ENCODE peak calls at places on chromosomes 12 and 14, in four cellular contexts. H is glomerular endothelial cell, O is left colon, R is AML-193. P is an unnamed sample.

GRCh38 chr12:75888398-75888797 is 143.2 kb downstream of the PHLDA1 start:
- DNase-seq in H (no peak), O (no peak), R (no peak), P (no peak)

GRCh38 chr12:88520436-88520820 is 59.8 kb downstream of the KITLG start:
- DNase-seq in H (no peak), O (no peak), R (no peak), P (no peak)

GRCh38 chr14:35927727-35928126 is 101.6 kb downstream of the BRMS1L start:
- DNase-seq in H (no peak), O (no peak), R (no peak), P (no peak)

GRCh38 chr12:74431821-74432220 is 105.8 kb upstream of the ATXN7L3B start:
- DNase-seq in H (no peak), O (no peak), R (no peak), P (no peak)

GRCh38 chr12:29591140-29592020 is 93.9 kb upstream of the OVCH1 start:
- DNase-seq in H (no peak), O (no peak), R (no peak), P (peak)

GRCh38 chr12:2311001-2311778 is 258.4 kb downstream of the CACNA1C start:
- DNase-seq in H (no peak), O (no peak), R (no peak), P (no peak)

GRCh38 chr12:84502907-84503787 is 409.5 kb downstream of the SLC6A15 start:
- DNase-seq in H (no peak), O (no peak), R (peak), P (peak)

GRCh38 chr14:34355584-34356266 is 106.3 kb downstream of the SPTSSA start:
- DNase-seq in H (no peak), O (no peak), R (no peak), P (peak)

GRCh38 chr12:62123721-62124203 is 136.4 kb upstream of the USP15 start:
- DNase-seq in H (peak), O (no peak), R (peak), P (peak)

GRCh38 chr12:124453419-124454351 is 113.7 kb downstream of the NCOR2 start:
- DNase-seq in H (no peak), O (peak), R (peak), P (peak)

GRCh38 chr12:1369942-1370620 is 224.3 kb downstream of the FBXL14 start:
- DNase-seq in H (no peak), O (no peak), R (no peak), P (no peak)

GRCh38 chr14:77014004-77014604 is 14.4 kb downstream of the IRF2BPL start:
- DNase-seq in H (no peak), O (no peak), R (no peak), P (no peak)

GRCh38 chr14:106459971-106460730 is 933.8 kb downstream of the TMEM121 start:
- DNase-seq in H (no peak), O (no peak), R (no peak), P (peak)

GRCh38 chr14:85597701-85598100 is 67.8 kb downstream of the FLRT2 start:
- DNase-seq in H (no peak), O (no peak), R (no peak), P (no peak)

GRCh38 chr14:56224691-56225681 is 106.8 kb downstream of the PELI2 start:
- DNase-seq in H (no peak), O (peak), R (no peak), P (no peak)

GRCh38 chr14:70780396-70781075 is 28.8 kb downstream of the MAP3K9 start:
- DNase-seq in H (no peak), O (no peak), R (peak), P (peak)

GRCh38 chr12:110790301-110790700 is 47.6 kb upstream of the PPP1CC start:
- DNase-seq in H (no peak), O (no peak), R (no peak), P (no peak)

GRCh38 chr12:70243510-70244331 is 488 bp downstream of the CNOT2 start:
- DNase-seq in H (no peak), O (peak), R (no peak), P (peak)

GRCh38 chr12:18782827-18783226 is 44.9 kb downstream of the CAPZA3 start:
- DNase-seq in H (no peak), O (no peak), R (no peak), P (no peak)

GRCh38 chr12:116892318-116892717 is 11.1 kb upstream of the HRK start:
- DNase-seq in H (no peak), O (no peak), R (no peak), P (no peak)

GRCh38 chr14:99865408-99865807 is 72.2 kb downstream of the EML1 start:
- DNase-seq in H (no peak), O (no peak), R (no peak), P (no peak)

GRCh38 chr14:78758333-78758732 is 588.2 kb downstream of the NRXN3 start:
- DNase-seq in H (no peak), O (no peak), R (peak), P (peak)

GRCh38 chr12:26187429-26187828 is 7.9 kb upstream of the SSPN start:
- DNase-seq in H (no peak), O (no peak), R (no peak), P (no peak)